ENCODE peak calls at places on chromosomes 12 and 14, in five cellular contexts. V is heart right ventricle, H is A549, A is right cardiac atrium, G is heart left ventricle. C is an unnamed sample. For H3K9me3, the result is how much of the 10 kb centered on the place peaks cover.

GRCh38 chr12:76820888-76821482 is 57.1 kb downstream of the ZDHHC17 start:
- DNase-seq in V (peak), H (peak), A (no peak), G (no peak), C (peak)

GRCh38 chr12:105507311-105508035 is 177.0 kb downstream of the C12orf75 start:
- DNase-seq in V (no peak), H (no peak), A (no peak), G (no peak), C (no peak)

GRCh38 chr14:103816991-103817390 is 30.4 kb downstream of the PPP1R13B start:
- DNase-seq in V (no peak), H (no peak), A (no peak), G (no peak), C (peak)

GRCh38 chr12:103962493-103962892 is 3.2 kb upstream of the TDG start:
- DNase-seq in V (no peak), H (no peak), A (no peak), G (no peak), C (no peak)

GRCh38 chr12:26701604-26702215 is 131.3 kb downstream of the ITPR2 start:
- DNase-seq in V (no peak), H (peak), A (no peak), G (no peak), C (no peak)

GRCh38 chr12:94100990-94101901 is 47.1 kb upstream of the PLXNC1 start:
- DNase-seq in V (peak), H (peak), A (peak), G (peak), C (peak)

GRCh38 chr12:109763201-109763841 is 49.7 kb downstream of the FAM222A start:
- DNase-seq in V (no peak), H (peak), A (no peak), G (no peak), C (peak)

GRCh38 chr14:63486729-63487128 is 56.4 kb downstream of the PPP2R5E start:
- DNase-seq in V (no peak), H (no peak), A (no peak), G (no peak), C (no peak)

GRCh38 chr12:87678453-87678852 is 350.7 kb downstream of the C12orf50 start:
- DNase-seq in V (no peak), H (peak), A (no peak), G (no peak), C (no peak)

GRCh38 chr12:116423053-116423452 is 136.1 kb upstream of the MAP1LC3B2 start:
- DNase-seq in V (no peak), H (no peak), A (no peak), G (no peak), C (no peak)

GRCh38 chr12:59131462-59131861 is 211.2 kb upstream of the LRIG3 start:
- DNase-seq in V (no peak), H (no peak), A (no peak), G (no peak), C (no peak)

GRCh38 chr12:6548556-6549378 is 7.1 kb downstream of the IFFO1 start:
- DNase-seq in V (no peak), H (peak), A (peak), G (no peak), C (no peak)

GRCh38 chr14:66752109-66752508 is 244.2 kb downstream of the GPHN start:
- DNase-seq in V (no peak), H (no peak), A (no peak), G (no peak), C (no peak)

GRCh38 chr12:98997-99396 is 32.4 kb downstream of the IQSEC3 start:
- DNase-seq in V (no peak), H (no peak), A (no peak), G (no peak), C (no peak)

GRCh38 chr12:31019561-31020308 is 53.9 kb upstream of the DDX11 start:
- DNase-seq in V (no peak), H (no peak), A (no peak), G (no peak), C (no peak)

GRCh38 chr12:62632521-62632920 is 165.9 kb downstream of the MON2 start:
- DNase-seq in V (peak), H (no peak), A (peak), G (peak), C (peak)

GRCh38 chr14:33799705-33800269 is 151.1 kb downstream of the EGLN3 start:
- DNase-seq in V (no peak), H (no peak), A (peak), G (peak), C (peak)

GRCh38 chr12:105986779-105987686 is 151.7 kb downstream of the NUAK1 start:
- DNase-seq in V (no peak), H (no peak), A (no peak), G (no peak), C (no peak)

GRCh38 chr14:70955543-70956480 is 48.6 kb downstream of the PCNX1 start:
- DNase-seq in V (no peak), H (peak), A (no peak), G (no peak), C (peak)

GRCh38 chr12:4145990-4146859 is 127.3 kb upstream of the CCND2 start:
- DNase-seq in V (no peak), H (no peak), A (no peak), G (no peak), C (no peak)

GRCh38 chr12:79597910-79598309 is 92.9 kb downstream of the PAWR start:
- DNase-seq in V (no peak), H (no peak), A (no peak), G (no peak), C (no peak)

GRCh38 chr12:90883456-90883855 is 71.5 kb downstream of the CCER1 start:
- DNase-seq in V (no peak), H (no peak), A (no peak), G (no peak), C (no peak)

GRCh38 chr14:65303902-65304222 is 108.7 kb upstream of the FUT8 start:
- DNase-seq in V (no peak), H (no peak), A (no peak), G (no peak), C (no peak)

GRCh38 chr14:95549656-95550585 is 15.1 kb downstream of the GLRX5 start:
- DNase-seq in V (no peak), H (no peak), A (no peak), G (no peak), C (no peak)

GRCh38 chr12:108613548-108613947 is 15.7 kb upstream of the TMEM119 start:
- DNase-seq in V (no peak), H (peak), A (no peak), G (no peak), C (no peak)

GRCh38 chr14:24875203-24875840 is 174.6 kb downstream of the STXBP6 start:
- DNase-seq in V (no peak), H (no peak), A (no peak), G (no peak), C (no peak)

GRCh38 chr12:66965613-66966012 is 286.7 kb upstream of the GRIP1 start:
- DNase-seq in V (no peak), H (no peak), A (no peak), G (no peak), C (no peak)

GRCh38 chr14:58633831-58634230 is 3.9 kb upstream of the DACT1 start:
- DNase-seq in V (no peak), H (no peak), A (no peak), G (no peak), C (no peak)

GRCh38 chr14:23119362-23120327 is 590 bp upstream of the CEBPE start:
- DNase-seq in V (no peak), H (no peak), A (no peak), G (no peak), C (no peak)

GRCh38 chr14:52399886-52400599 is 85.9 kb downstream of the PTGER2 start:
- DNase-seq in V (no peak), H (no peak), A (no peak), G (no peak), C (no peak)

GRCh38 chr12:104957388-104958008 is 592 bp downstream of the SLC41A2 start:
- DNase-seq in V (peak), H (peak), A (no peak), G (peak), C (no peak)

GRCh38 chr12:91099836-91100235 is 11.5 kb downstream of the LUM start:
- DNase-seq in V (no peak), H (no peak), A (no peak), G (no peak), C (no peak)

GRCh38 chr12:79407671-79408622 is 282.8 kb downstream of the PAWR start:
- DNase-seq in V (peak), H (peak), A (peak), G (peak), C (peak)

GRCh38 chr14:89422952-89423345 is 5.9 kb upstream of the FOXN3 start:
- DNase-seq in V (no peak), H (no peak), A (no peak), G (no peak), C (no peak)

GRCh38 chr14:96268426-96269358 is 12.7 kb downstream of the BDKRB1 start:
- DNase-seq in V (no peak), H (peak), A (no peak), G (peak), C (peak)

GRCh38 chr14:94907626-94908261 is 137.8 kb upstream of the GSC start:
- DNase-seq in V (peak), H (no peak), A (no peak), G (peak), C (peak)

GRCh38 chr12:128914908-128915563 is 61.8 kb downstream of the GLT1D1 start:
- DNase-seq in V (no peak), H (no peak), A (no peak), G (no peak), C (no peak)

GRCh38 chr14:68784298-68784910 is 8.5 kb downstream of the ZFP36L1 start:
- DNase-seq in V (no peak), H (peak), A (peak), G (peak), C (no peak)

GRCh38 chr12:75792687-75793086 is 238.9 kb downstream of the PHLDA1 start:
- DNase-seq in V (no peak), H (no peak), A (no peak), G (no peak), C (no peak)
- H3K9me3 ChIP-seq in V (under half), H (under half), A (under half), G (under half), C (under half)

DNA sequence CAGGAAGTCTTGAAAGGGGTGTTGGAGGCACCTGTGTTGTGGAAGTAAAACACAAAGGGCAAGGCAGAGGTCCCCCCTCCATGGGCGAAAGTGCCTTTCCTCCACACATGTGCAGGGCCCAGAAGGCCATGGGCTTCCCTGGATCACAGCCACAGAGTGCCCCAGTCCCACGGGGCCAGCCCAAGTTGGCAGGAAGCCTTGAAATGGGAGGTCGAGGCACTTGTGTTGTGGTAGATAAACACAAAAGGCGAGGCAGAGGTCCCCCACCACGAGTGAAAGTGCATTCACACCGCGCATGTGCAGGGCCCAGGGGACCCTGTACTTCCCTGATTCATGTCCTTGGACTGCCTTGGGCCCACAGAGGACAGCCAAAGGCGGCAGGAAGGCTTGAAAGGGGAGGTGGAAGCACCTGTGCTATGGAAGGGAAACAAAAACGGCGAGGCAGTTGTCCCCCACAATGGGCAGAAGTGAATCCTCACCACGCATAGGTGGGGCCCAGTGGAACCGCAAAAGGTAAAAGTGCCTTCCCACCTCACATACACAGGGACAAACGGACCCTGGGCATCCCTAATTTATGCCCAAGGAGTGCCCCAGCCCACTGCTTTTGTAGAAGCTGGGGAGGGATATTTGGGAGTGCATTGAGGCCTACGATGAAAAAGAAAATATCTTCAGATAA is 585.4 kb downstream of the ALG10 start:
- DNase-seq in V (no peak), H (no peak), A (no peak), G (no peak), C (no peak)
- H3K9me3 ChIP-seq in V (under half), H (under half), A (under half), G (under half), C (under half)

DNA sequence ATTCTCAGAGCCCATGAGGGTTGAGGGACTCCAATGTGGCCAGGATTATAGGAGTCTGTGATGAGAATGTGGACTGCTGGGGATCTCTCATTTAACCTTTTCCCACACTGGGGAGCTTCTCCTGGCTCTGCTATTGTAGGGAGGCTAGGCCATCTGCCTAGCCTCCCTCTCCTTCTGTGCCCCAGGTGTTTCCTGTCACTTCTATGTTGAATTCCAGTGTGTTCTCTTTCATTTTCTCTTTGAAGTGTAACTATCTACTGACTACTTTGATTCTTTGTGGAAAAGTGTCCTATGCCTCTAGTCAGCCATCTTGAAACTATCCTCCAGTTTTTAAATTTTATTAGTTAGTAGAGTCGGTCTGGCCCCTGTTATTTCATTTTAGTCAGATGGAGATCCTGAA is 53.4 kb upstream of the ABCD2 start:
- DNase-seq in V (no peak), H (no peak), A (no peak), G (no peak), C (no peak)
- H3K9me3 ChIP-seq in V (under half), H (under half), A (under half), G (under half), C (under half)

GRCh38 chr14:81366259-81366658 is 33.9 kb downstream of the STON2 start:
- DNase-seq in V (no peak), H (peak), A (no peak), G (no peak), C (no peak)

GRCh38 chr14:81363746-81364400 is 36.3 kb downstream of the STON2 start:
- DNase-seq in V (peak), H (no peak), A (no peak), G (no peak), C (no peak)

GRCh38 chr14:81371802-81372201 is 28.3 kb downstream of the STON2 start:
- DNase-seq in V (no peak), H (no peak), A (no peak), G (no peak), C (no peak)

DNA sequence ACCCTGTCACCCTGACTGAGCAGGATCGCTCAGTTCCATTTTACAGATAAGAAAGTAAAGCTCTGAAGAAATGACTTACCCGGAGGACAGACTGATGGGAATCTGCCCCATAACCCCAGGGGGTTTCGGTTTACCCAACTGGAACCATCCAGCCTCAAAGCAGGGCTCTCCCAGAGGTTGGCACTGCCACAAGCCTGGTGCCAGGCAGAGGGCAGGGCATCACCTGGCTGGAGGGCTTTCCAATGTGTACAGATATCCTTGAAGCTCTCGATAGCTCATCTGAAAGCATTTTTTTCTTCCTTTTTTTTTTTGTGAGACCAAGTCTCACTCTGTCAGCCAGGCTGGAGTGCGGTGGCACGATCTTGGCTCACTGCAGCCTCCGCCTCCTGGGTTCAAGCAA is 33.2 kb downstream of the STON2 start:
- DNase-seq in V (no peak), H (no peak), A (no peak), G (no peak), C (no peak)
- H3K9me3 ChIP-seq in V (under half), H (under half), A (under half), G (under half), C (under half)

DNA sequence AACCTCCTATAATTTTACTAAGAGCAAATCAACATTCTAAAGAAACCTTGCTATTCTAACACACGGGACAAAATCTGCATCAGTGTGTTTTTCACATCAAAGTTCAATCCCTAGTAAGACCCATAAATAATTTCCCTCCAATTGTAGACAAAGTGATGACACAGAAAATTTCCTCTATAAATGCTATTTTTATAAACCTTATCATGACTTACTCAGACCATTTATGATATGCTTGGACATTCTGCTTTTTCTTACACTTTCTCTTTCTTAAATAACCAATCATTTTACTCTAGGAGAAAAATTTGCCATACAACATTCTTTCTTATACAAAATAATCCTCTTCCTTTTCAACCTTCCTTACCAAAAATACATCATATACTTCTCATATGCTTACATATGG is 67.0 kb downstream of the SDR9C7 start:
- DNase-seq in V (no peak), H (no peak), A (no peak), G (no peak), C (no peak)
- H3K9me3 ChIP-seq in V (under half), H (half or more), A (under half), G (under half), C (under half)

GRCh38 chr12:130615906-130616305 is 100.2 kb downstream of the RIMBP2 start:
- DNase-seq in V (no peak), H (no peak), A (no peak), G (no peak), C (no peak)
- H3K9me3 ChIP-seq in V (under half), H (under half), A (under half), G (under half), C (under half)

DNA sequence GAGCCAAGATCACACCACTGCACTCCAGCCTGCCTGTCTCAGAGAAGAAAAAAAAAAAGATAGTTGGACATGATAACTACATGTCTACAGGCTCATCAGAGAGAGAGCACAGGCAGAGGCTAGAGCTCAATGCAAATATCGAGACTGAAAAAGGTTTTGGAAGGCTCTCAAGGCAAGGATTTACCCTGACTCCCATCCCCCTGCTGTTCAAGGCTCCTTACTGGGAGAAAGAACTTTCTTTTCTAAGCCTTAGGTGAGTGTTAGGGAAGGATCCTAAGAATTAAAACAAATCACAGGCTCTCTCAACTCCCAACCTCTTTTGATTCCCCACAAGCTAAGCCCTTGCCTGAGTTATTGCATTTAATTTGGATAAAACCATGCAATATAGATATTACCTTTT is 525.1 kb downstream of the DIO2 start:
- DNase-seq in V (no peak), H (no peak), A (no peak), G (no peak), C (no peak)
- H3K9me3 ChIP-seq in V (under half), H (under half), A (under half), G (under half), C (under half)

DNA sequence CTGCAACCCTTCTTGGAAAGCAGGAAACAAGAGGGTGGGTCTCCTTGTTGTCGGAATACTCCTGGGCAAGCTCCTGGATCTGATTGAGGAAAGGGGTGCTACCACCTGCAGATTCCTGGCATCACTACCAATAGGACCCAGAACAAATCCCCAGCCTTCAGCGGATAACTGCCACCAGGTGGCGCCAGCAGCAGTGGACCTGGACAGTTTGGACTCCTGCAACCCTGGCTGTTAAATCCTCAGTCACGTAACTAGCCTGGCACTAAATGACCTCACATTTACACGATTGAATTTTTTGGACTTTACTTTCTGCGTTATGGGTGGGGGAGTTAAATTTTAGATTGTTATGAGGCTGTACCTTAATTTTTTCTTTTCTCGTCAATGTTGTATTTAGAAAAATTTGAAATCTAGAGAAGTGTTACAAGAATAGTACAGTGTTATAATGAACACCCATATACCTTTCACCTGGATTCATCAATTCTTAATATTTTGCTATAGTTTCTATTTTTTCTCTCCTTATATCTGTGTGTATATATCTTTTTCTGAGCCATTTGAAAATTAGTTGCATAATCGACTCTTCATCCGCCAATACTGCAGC is 95.6 kb downstream of the GAS2L3 start:
- DNase-seq in V (peak), H (peak), A (peak), G (peak), C (peak)
- H3K9me3 ChIP-seq in V (under half), H (under half), A (under half), G (under half), C (under half)

GRCh38 chr14:106203438-106203837 is 677.1 kb downstream of the TMEM121 start:
- DNase-seq in V (no peak), H (no peak), A (no peak), G (no peak), C (no peak)
- H3K9me3 ChIP-seq in V (under half), H (under half), A (under half), G (under half), C (under half)

DNA sequence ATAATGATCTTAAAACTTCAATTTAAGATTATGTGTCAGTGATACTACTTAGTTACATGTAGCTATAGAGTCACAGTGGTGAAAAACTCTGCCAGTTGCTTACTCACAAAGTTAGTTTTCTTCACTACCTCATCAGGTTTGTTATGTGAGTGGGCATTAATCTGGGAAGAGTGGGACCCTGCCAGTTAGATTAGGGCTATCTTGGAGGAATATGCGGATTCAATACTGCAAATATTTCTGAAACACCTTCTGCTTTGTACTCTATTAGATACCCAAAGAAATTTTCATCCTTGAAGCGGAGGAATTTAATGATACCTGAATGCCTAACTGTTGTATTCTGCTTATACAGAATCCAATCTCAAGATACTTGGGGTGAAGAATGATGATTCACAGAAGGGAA is 25.1 kb downstream of the ZNF268 start:
- DNase-seq in V (no peak), H (no peak), A (no peak), G (no peak), C (no peak)
- H3K9me3 ChIP-seq in V (under half), H (half or more), A (under half), G (half or more), C (under half)